ENCODE peak calls at places on chromosomes 5 and 9, in ten cellular contexts. One of them, this sample, is unnamed. For H3K4me1, the result is how much of the 10 kb centered on the place peaks cover.

GRCh38 chr5:100546041-100546440 is 10.9 kb downstream of the FAM174A start:
- DNase-seq in SK-N-SH: no peak
- DNase-seq in neural progenitor cell: no peak
- DNase-seq in spleen: no peak
- DNase-seq in CD8-positive, alpha-beta T cell: no peak
- DNase-seq in lung: no peak
- DNase-seq in left ventricle myocardium inferior: no peak
- DNase-seq in cardiac muscle cell: no peak
- DNase-seq in stomach: no peak
- DNase-seq in heart right ventricle: no peak
- DNase-seq in this sample: no peak

GRCh38 chr9:113349434-113350337 is at the start of gene BSPRY:
- DNase-seq in SK-N-SH: peak
- DNase-seq in neural progenitor cell: peak
- DNase-seq in spleen: peak
- DNase-seq in CD8-positive, alpha-beta T cell: no peak
- DNase-seq in lung: no peak
- DNase-seq in left ventricle myocardium inferior: no peak
- DNase-seq in cardiac muscle cell: peak
- DNase-seq in stomach: peak
- DNase-seq in heart right ventricle: no peak
- DNase-seq in this sample: peak

GRCh38 chr5:133523921-133524320 is 88.4 kb downstream of the FSTL4 start:
- DNase-seq in SK-N-SH: peak
- DNase-seq in neural progenitor cell: no peak
- DNase-seq in spleen: no peak
- DNase-seq in CD8-positive, alpha-beta T cell: no peak
- DNase-seq in lung: no peak
- DNase-seq in left ventricle myocardium inferior: no peak
- DNase-seq in cardiac muscle cell: no peak
- DNase-seq in stomach: no peak
- DNase-seq in heart right ventricle: no peak
- DNase-seq in this sample: no peak

GRCh38 chr5:122674412-122674811 is 100.5 kb upstream of the SNX2 start:
- DNase-seq in SK-N-SH: no peak
- DNase-seq in neural progenitor cell: no peak
- DNase-seq in spleen: no peak
- DNase-seq in CD8-positive, alpha-beta T cell: no peak
- DNase-seq in lung: no peak
- DNase-seq in left ventricle myocardium inferior: no peak
- DNase-seq in cardiac muscle cell: no peak
- DNase-seq in stomach: no peak
- DNase-seq in heart right ventricle: no peak
- DNase-seq in this sample: no peak

GRCh38 chr5:117218789-117219188 is 644.2 kb upstream of the SEMA6A start:
- DNase-seq in SK-N-SH: no peak
- DNase-seq in neural progenitor cell: no peak
- DNase-seq in spleen: no peak
- DNase-seq in CD8-positive, alpha-beta T cell: no peak
- DNase-seq in lung: no peak
- DNase-seq in left ventricle myocardium inferior: no peak
- DNase-seq in cardiac muscle cell: no peak
- DNase-seq in stomach: no peak
- DNase-seq in heart right ventricle: no peak
- DNase-seq in this sample: no peak

GRCh38 chr9:110153431-110153830 is 54.5 kb downstream of the C9orf152 start:
- DNase-seq in SK-N-SH: no peak
- DNase-seq in neural progenitor cell: no peak
- DNase-seq in spleen: no peak
- DNase-seq in CD8-positive, alpha-beta T cell: no peak
- DNase-seq in lung: no peak
- DNase-seq in left ventricle myocardium inferior: no peak
- DNase-seq in cardiac muscle cell: no peak
- DNase-seq in stomach: no peak
- DNase-seq in heart right ventricle: no peak
- DNase-seq in this sample: no peak

GRCh38 chr5:33462456-33462855 is 21.7 kb downstream of the TARS1 start:
- DNase-seq in SK-N-SH: no peak
- DNase-seq in neural progenitor cell: no peak
- DNase-seq in spleen: no peak
- DNase-seq in CD8-positive, alpha-beta T cell: no peak
- DNase-seq in lung: no peak
- DNase-seq in left ventricle myocardium inferior: no peak
- DNase-seq in cardiac muscle cell: no peak
- DNase-seq in stomach: no peak
- DNase-seq in heart right ventricle: no peak
- DNase-seq in this sample: no peak

GRCh38 chr5:125065114-125065513 is 318.7 kb upstream of the ZNF608 start:
- DNase-seq in SK-N-SH: no peak
- DNase-seq in neural progenitor cell: peak
- DNase-seq in spleen: no peak
- DNase-seq in CD8-positive, alpha-beta T cell: no peak
- DNase-seq in lung: no peak
- DNase-seq in left ventricle myocardium inferior: no peak
- DNase-seq in cardiac muscle cell: no peak
- DNase-seq in stomach: no peak
- DNase-seq in heart right ventricle: no peak
- DNase-seq in this sample: no peak

GRCh38 chr5:176648467-176649194 is 1.3 kb downstream of the TSPAN17 start:
- DNase-seq in SK-N-SH: no peak
- DNase-seq in neural progenitor cell: no peak
- DNase-seq in spleen: peak
- DNase-seq in CD8-positive, alpha-beta T cell: no peak
- DNase-seq in lung: no peak
- DNase-seq in left ventricle myocardium inferior: no peak
- DNase-seq in cardiac muscle cell: no peak
- DNase-seq in stomach: no peak
- DNase-seq in heart right ventricle: no peak
- DNase-seq in this sample: no peak

GRCh38 chr5:7927466-7928375 is 58.8 kb downstream of the MTRR start:
- DNase-seq in SK-N-SH: peak
- DNase-seq in neural progenitor cell: peak
- DNase-seq in spleen: no peak
- DNase-seq in CD8-positive, alpha-beta T cell: no peak
- DNase-seq in lung: peak
- DNase-seq in left ventricle myocardium inferior: no peak
- DNase-seq in cardiac muscle cell: peak
- DNase-seq in stomach: peak
- DNase-seq in heart right ventricle: peak
- DNase-seq in this sample: peak

GRCh38 chr5:179139111-179139935 is 79.2 kb downstream of the ZNF354C start:
- DNase-seq in SK-N-SH: no peak
- DNase-seq in neural progenitor cell: no peak
- DNase-seq in spleen: peak
- DNase-seq in CD8-positive, alpha-beta T cell: no peak
- DNase-seq in lung: no peak
- DNase-seq in left ventricle myocardium inferior: no peak
- DNase-seq in cardiac muscle cell: no peak
- DNase-seq in stomach: no peak
- DNase-seq in heart right ventricle: no peak
- DNase-seq in this sample: no peak

DNA sequence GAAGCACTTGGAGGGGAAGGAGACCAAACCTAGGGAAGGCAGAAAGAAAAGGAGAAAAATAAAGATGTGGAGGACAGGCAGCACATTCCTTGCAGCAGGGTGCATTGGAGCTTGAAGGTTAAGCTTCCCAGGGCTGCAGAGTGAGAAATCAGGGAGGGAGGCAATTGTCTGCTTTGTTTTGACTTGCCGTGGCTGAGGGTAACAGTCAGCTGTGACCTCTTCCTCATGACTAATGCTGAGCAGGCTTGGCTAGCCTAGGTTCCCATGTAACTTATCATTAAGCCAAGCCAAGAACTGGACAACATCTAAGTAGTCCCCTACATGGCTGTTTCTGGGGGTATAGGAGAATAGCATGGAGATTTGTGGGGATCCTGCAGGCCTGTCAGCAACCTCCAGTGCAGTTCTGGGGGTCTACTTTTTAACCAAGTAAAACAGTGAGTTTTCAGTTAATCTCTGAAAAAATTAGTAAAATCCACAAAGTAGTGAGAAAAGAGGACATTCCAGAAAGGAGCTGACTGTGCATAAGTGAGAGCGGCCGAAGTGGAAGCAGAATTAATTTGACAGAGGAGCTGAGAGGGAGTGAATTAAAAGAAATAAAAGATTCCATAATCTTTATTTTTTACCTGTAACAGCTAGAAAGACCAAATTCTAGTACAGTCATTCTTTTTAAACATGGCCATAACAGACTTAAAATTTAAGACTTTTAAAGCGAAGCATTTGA is 149.0 kb downstream of the SGCD start:
- DNase-seq in SK-N-SH: no peak
- DNase-seq in neural progenitor cell: peak
- DNase-seq in spleen: no peak
- DNase-seq in CD8-positive, alpha-beta T cell: no peak
- DNase-seq in lung: no peak
- DNase-seq in left ventricle myocardium inferior: peak
- DNase-seq in cardiac muscle cell: peak
- DNase-seq in stomach: no peak
- DNase-seq in heart right ventricle: peak
- DNase-seq in this sample: no peak
- TF ChIP-seq CTCF in SK-N-SH: no peak
- TF ChIP-seq CTCF in neural progenitor cell: no peak
- TF ChIP-seq CTCF in spleen: no peak
- TF ChIP-seq CTCF in CD8-positive, alpha-beta T cell: no peak
- TF ChIP-seq CTCF in lung: no peak
- TF ChIP-seq CTCF in left ventricle myocardium inferior: no peak
- TF ChIP-seq CTCF in cardiac muscle cell: peak
- TF ChIP-seq CTCF in stomach: no peak
- TF ChIP-seq CTCF in heart right ventricle: no peak
- TF ChIP-seq CTCF in this sample: no peak

DNA sequence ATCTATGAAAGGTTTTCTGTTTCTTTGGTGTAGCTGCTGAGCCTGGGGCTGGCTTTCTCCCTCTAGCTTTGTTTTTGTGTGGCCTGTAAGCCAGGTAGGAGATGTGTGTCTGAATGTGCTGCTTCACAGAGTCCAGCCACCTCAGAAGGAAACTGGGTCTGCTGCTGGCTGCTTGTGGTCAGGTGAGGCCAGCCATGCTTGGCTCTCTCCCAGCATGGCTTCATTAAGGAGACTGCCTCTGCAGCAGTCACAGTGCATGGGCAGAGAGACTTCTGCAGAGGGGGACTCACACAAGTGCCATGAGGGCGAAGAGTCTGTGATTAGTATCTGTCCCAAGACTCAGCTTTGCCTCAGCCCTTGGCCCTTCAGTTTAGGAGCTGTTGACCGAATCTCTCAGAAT is 50.6 kb downstream of the MAN2A1 start:
- DNase-seq in SK-N-SH: no peak
- DNase-seq in neural progenitor cell: peak
- DNase-seq in spleen: no peak
- DNase-seq in CD8-positive, alpha-beta T cell: no peak
- DNase-seq in lung: no peak
- DNase-seq in left ventricle myocardium inferior: no peak
- DNase-seq in cardiac muscle cell: peak
- DNase-seq in stomach: peak
- DNase-seq in heart right ventricle: no peak
- DNase-seq in this sample: peak
- H3K4me1 ChIP-seq in SK-N-SH: under half
- H3K4me1 ChIP-seq in neural progenitor cell: half or more
- H3K4me1 ChIP-seq in spleen: under half
- H3K4me1 ChIP-seq in CD8-positive, alpha-beta T cell: under half
- H3K4me1 ChIP-seq in lung: under half
- H3K4me1 ChIP-seq in left ventricle myocardium inferior: under half
- H3K4me1 ChIP-seq in cardiac muscle cell: under half
- H3K4me1 ChIP-seq in stomach: under half
- H3K4me1 ChIP-seq in heart right ventricle: under half
- H3K4me1 ChIP-seq in this sample: under half

GRCh38 chr5:139646912-139647391 is 1.2 kb upstream of the CXXC5 start:
- DNase-seq in SK-N-SH: peak
- DNase-seq in neural progenitor cell: peak
- DNase-seq in spleen: peak
- DNase-seq in CD8-positive, alpha-beta T cell: no peak
- DNase-seq in lung: no peak
- DNase-seq in left ventricle myocardium inferior: peak
- DNase-seq in cardiac muscle cell: no peak
- DNase-seq in stomach: no peak
- DNase-seq in heart right ventricle: no peak
- DNase-seq in this sample: peak
- H3K4me3 ChIP-seq in SK-N-SH: no peak
- H3K4me3 ChIP-seq in neural progenitor cell: peak
- H3K4me3 ChIP-seq in spleen: peak
- H3K4me3 ChIP-seq in CD8-positive, alpha-beta T cell: no peak
- H3K4me3 ChIP-seq in lung: no peak
- H3K4me3 ChIP-seq in left ventricle myocardium inferior: peak
- H3K4me3 ChIP-seq in cardiac muscle cell: no peak
- H3K4me3 ChIP-seq in stomach: peak
- H3K4me3 ChIP-seq in heart right ventricle: peak
- H3K4me3 ChIP-seq in this sample: peak

DNA sequence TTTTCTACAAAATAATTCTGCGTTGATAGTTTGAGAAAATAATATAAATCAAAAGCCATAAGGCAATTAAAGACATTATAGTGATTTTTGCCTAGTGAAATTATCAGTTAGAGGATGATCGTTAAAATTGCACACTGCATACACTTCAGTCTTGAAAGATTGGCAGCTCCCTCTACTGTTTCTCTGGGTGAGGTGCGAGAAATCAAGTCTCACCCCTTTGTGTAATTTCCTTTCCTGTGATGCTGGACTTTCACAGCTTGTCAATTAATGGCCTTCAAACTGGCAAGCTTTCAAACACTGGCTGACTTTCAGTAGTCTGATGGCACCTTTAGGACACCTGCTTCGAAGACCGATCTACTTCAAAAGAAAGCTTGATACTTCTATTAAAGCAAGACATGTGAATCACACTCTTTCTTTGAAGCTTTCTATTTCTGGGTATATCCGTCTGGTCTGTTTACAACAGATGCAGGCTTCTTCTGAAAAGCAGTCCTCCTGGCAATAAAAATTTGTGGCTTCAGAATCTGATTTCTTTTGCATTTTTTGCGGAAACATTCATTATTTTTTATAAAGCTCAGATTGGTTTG is 706.8 kb upstream of the PTPRD start:
- DNase-seq in SK-N-SH: peak
- DNase-seq in neural progenitor cell: peak
- DNase-seq in spleen: no peak
- DNase-seq in CD8-positive, alpha-beta T cell: no peak
- DNase-seq in lung: no peak
- DNase-seq in left ventricle myocardium inferior: no peak
- DNase-seq in cardiac muscle cell: peak
- DNase-seq in stomach: no peak
- DNase-seq in heart right ventricle: no peak
- DNase-seq in this sample: no peak
- TF ChIP-seq CTCF in SK-N-SH: peak
- TF ChIP-seq CTCF in neural progenitor cell: peak
- TF ChIP-seq CTCF in spleen: no peak
- TF ChIP-seq CTCF in CD8-positive, alpha-beta T cell: no peak
- TF ChIP-seq CTCF in lung: no peak
- TF ChIP-seq CTCF in left ventricle myocardium inferior: peak
- TF ChIP-seq CTCF in cardiac muscle cell: peak
- TF ChIP-seq CTCF in stomach: no peak
- TF ChIP-seq CTCF in heart right ventricle: peak
- TF ChIP-seq CTCF in this sample: no peak

DNA sequence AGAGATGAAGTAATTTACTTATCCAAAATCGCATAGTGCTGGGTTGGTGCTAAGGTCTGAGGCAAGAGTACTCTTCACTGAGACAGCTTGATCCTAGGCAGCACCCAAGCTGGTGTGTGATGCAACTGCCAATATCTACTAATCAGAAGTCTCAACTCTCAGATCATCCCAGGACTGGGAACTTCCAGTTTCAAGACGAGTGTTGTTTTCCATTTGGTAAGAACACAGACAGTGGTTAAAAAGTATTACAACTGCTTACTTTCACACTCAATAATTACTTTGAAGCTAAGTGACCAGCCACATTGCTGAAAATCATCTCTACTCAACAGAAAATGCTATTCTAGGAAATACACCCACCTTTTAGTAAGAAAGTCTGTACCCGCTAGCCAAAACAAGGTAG is 45.3 kb downstream of the FBXW11 start:
- DNase-seq in SK-N-SH: no peak
- DNase-seq in neural progenitor cell: no peak
- DNase-seq in spleen: no peak
- DNase-seq in CD8-positive, alpha-beta T cell: no peak
- DNase-seq in lung: no peak
- DNase-seq in left ventricle myocardium inferior: no peak
- DNase-seq in cardiac muscle cell: no peak
- DNase-seq in stomach: no peak
- DNase-seq in heart right ventricle: no peak
- DNase-seq in this sample: no peak
- H3K4me1 ChIP-seq in SK-N-SH: under half
- H3K4me1 ChIP-seq in neural progenitor cell: half or more
- H3K4me1 ChIP-seq in spleen: half or more
- H3K4me1 ChIP-seq in CD8-positive, alpha-beta T cell: under half
- H3K4me1 ChIP-seq in lung: under half
- H3K4me1 ChIP-seq in left ventricle myocardium inferior: half or more
- H3K4me1 ChIP-seq in cardiac muscle cell: under half
- H3K4me1 ChIP-seq in stomach: half or more
- H3K4me1 ChIP-seq in heart right ventricle: half or more
- H3K4me1 ChIP-seq in this sample: half or more

This sample was measured in pancreas.